ENCODE peak calls at places on chromosomes 6 and 20, in nine cellular contexts. W, C, O, N, P, I, Z, M and H are unnamed samples. For H3K9me3 and H3K4me1, the result is how much of the 10 kb centered on the place peaks cover.

GRCh38 chr6:28634758-28635546 is 109.3 kb downstream of the GPX5 start:
- DNase-seq in W (no peak), C (no peak), O (peak), N (no peak), P (peak), I (no peak), Z (no peak), M (peak), H (no peak)

GRCh38 chr6:75107913-75108312 is 97.9 kb downstream of the COL12A1 start:
- DNase-seq in W (no peak), C (no peak), O (no peak), N (no peak), P (no peak), I (no peak), Z (no peak), M (no peak), H (no peak)

GRCh38 chr6:158758464-158758863 is 60.7 kb downstream of the EZR start:
- DNase-seq in W (no peak), C (no peak), O (peak), N (no peak), P (no peak), I (no peak), Z (no peak), M (no peak), H (no peak)

GRCh38 chr20:47205577-47206123 is 150.8 kb downstream of the ZMYND8 start:
- DNase-seq in W (no peak), C (peak), O (peak), N (peak), P (peak), I (peak), Z (peak), M (peak), H (peak)

GRCh38 chr20:47774081-47774777 is 11.1 kb downstream of the SULF2 start:
- DNase-seq in W (no peak), C (no peak), O (peak), N (no peak), P (peak), I (peak), Z (no peak), M (no peak), H (no peak)

GRCh38 chr20:64184795-64185194 is 20.5 kb downstream of the MYT1 start:
- DNase-seq in W (no peak), C (peak), O (no peak), N (no peak), P (no peak), I (no peak), Z (no peak), M (no peak), H (no peak)

GRCh38 chr20:50588034-50588736 is 78.0 kb downstream of the PTPN1 start:
- DNase-seq in W (peak), C (peak), O (peak), N (peak), P (peak), I (peak), Z (peak), M (peak), H (peak)

GRCh38 chr6:136887899-136888298 is 34.2 kb upstream of the SLC35D3 start:
- DNase-seq in W (no peak), C (no peak), O (no peak), N (no peak), P (no peak), I (no peak), Z (no peak), M (no peak), H (no peak)

GRCh38 chr6:85643530-85644373 is 1.1 kb upstream of the SYNCRIP start:
- DNase-seq in W (peak), C (peak), O (peak), N (peak), P (peak), I (peak), Z (peak), M (peak), H (peak)

GRCh38 chr20:58597021-58597940 is 53.8 kb upstream of the STX16 start:
- DNase-seq in W (no peak), C (no peak), O (peak), N (no peak), P (peak), I (no peak), Z (peak), M (no peak), H (no peak)

GRCh38 chr6:42783876-42784738 is 2.3 kb downstream of the BICRAL start:
- DNase-seq in W (no peak), C (no peak), O (no peak), N (no peak), P (peak), I (peak), Z (no peak), M (no peak), H (no peak)

GRCh38 chr6:158284340-158285210 is 27.7 kb upstream of the TULP4 start:
- DNase-seq in W (peak), C (no peak), O (peak), N (peak), P (peak), I (no peak), Z (no peak), M (peak), H (peak)

GRCh38 chr6:134764741-134765140 is 185.2 kb downstream of the ALDH8A1 start:
- DNase-seq in W (no peak), C (no peak), O (no peak), N (no peak), P (no peak), I (no peak), Z (no peak), M (no peak), H (no peak)

DNA sequence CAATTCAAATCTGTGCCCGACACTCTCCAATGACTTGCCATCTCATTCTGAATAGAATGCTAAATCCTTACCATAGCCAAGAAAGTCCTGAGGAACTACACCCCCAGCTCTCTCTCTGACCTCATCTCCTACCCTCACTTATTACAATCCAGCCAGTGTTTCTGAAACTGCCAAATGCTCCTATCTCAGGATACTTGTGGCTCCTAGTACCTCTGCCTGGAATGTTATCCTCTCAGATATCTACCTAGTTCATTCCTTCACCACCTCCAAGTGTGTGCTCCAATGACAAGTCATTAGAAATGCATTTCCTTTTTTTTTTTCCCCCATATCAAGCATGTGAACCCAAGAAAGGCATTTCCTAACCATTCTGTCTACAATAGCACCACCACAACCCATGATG is 24.4 kb downstream of the ZNF184 start:
- DNase-seq in W (no peak), C (no peak), O (no peak), N (no peak), P (no peak), I (no peak), Z (no peak), M (no peak), H (no peak)
- H3K9me3 ChIP-seq in W (half or more), C (half or more), O (half or more), N (under half), P (half or more), I (under half), Z (under half), M (half or more), H (under half)

DNA sequence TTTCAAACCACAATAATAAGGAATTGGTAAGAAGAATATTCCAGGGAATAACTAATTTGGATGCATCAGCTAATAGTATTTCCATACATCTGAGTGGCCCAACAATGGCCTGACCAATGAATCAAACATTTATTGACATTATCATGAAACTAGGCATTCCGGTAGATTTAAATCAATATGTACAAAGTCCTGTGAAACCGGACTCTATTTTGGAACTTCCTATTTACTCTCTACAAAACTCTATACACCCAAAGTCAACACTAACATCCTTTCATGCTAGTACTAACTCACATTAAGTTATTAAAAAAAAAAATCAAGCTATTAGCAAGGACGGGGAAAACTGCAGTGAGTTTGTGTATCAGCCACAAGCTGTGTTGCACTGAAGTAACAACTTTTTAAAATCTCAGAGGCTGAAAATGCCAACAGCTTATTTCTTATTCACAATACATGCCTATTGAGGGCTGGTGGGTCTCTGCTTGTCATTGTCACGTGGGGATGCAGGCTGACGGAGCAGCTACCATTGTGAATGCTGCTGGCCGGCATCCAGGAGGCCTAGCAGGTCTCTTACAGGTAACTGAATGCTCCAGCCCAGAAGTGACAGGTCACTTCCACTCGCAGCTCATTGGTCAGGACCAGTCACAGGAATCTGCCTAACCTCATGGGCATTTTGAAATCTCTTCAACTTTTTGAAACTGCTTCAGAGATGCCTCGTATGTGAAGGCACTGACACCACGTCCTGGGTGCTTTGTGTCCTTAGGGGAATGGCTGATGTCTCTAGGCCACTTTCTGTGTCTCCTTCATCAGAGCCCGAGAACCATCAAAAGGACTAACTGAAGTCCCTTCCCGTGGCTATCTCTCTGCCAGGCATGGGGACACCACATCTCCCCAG is 76.3 kb downstream of the SLC22A23 start:
- DNase-seq in W (peak), C (peak), O (peak), N (no peak), P (peak), I (no peak), Z (no peak), M (no peak), H (no peak)
- H3K4me1 ChIP-seq in W (under half), C (under half), O (half or more), N (under half), P (under half), I (under half), Z (under half), M (half or more), H (under half)

DNA sequence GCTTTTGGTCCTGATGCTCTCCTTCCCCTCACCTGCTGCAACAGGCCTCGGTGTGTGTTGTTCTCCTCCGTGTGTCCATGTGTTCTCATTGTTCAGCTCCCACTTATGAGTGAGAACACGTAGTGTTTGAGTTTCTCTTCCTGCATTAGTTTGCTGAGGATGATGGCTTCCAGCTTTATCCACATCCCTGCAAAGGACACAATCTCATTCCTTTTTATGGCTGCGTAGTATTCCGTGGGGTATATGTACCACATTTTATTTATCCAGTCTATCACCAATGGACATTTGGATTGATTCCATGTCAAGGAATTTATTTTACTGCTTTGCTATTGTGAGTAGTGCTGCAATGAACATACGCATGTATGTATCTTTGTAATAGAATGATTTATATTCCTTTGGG is 116.9 kb upstream of the SIRPG start:
- DNase-seq in W (no peak), C (no peak), O (no peak), N (no peak), P (no peak), I (no peak), Z (no peak), M (no peak), H (no peak)
- TF ChIP-seq CTCF in W (no peak), C (no peak), O (no peak), N (no peak), P (no peak), I (no peak), Z (no peak), M (no peak), H (no peak)

DNA sequence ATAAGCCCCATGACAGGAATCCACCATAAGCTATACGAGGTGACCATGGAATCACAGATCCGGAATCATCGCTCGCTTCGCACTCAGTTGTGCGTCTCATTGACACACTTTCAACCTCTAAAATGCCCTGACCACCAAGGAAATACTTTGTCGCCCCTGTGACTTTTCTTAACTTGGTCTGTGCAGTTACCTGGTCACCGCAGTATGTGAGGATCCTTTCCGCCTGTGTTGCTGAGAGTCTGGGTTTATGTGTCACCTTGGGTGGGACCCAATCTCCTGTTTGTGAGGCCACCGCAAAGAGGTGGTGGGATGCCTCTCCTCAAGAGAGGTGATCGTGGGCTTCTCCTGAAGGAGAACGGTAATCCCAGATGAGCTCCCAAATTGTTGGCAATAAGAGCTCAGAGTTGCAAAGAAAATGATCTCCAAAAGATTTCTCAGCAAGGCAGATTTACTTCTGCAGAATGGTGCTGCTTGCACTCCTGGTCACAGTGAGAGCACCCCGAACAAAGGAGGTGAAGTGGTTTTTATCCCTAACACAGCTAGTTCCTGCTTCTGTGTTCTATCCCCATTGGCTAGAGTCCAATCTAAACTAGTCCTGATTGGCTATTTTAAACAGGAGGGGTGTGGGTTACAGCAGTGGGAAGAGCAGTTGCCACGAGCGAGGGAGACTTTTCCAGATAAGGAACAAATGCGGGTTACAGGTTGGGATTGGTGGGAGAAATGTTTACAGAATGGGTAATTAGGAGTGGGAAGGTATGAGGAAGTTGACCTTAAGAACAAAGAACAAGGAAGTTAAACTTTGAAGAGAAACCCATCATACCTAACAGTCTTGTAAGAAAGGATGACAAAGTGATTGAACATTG is 9.1 kb upstream of the ZNFX1 start:
- DNase-seq in W (no peak), C (no peak), O (peak), N (no peak), P (peak), I (no peak), Z (no peak), M (peak), H (no peak)
- H3K9me3 ChIP-seq in W (half or more), C (under half), O (under half), N (under half), P (half or more), I (under half), Z (under half), M (under half), H (under half)

DNA sequence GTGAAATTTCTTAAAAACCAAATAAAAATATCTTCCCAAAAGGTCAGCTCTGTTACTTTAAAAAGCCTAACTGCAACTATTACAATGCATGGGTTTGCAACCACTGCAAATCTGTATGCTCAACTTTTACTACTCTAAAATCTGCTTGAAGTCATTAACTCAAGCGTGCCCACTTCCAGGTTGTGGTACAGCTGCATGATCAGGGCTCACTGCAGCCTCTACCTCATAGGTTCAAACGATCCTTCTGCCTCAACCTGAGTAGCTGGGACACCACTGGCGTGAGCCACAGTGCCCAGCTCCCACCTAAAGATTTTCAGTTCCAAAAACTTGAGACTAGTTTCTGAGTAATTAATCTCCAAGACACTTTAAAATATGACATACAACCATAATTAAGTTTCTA is 8.2 kb downstream of the DIDO1 start:
- DNase-seq in W (no peak), C (peak), O (no peak), N (no peak), P (no peak), I (no peak), Z (no peak), M (no peak), H (peak)
- H3K4me1 ChIP-seq in W (under half), C (half or more), O (under half), N (under half), P (half or more), I (under half), Z (under half), M (half or more), H (half or more)

DNA sequence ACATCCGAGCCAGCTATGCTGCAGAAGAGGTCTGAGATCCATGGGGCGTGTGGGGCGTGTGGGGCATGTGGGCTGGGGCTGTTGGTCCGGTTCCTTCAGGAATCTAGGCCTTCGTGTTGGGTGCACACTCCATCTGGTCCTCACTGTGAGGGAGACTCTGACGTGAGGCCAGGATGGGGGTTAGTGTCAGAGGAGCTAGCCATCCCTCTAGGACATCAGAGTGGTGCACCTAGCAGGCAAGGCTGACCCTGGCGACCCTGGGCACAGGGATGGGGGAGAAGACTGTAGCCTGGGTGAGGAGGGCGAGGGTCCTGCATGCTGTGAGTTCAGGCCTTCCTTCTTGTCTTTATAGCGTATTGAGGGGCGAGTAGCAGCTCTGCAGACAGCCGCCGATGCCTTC is 8.7 kb upstream of the PTPRA start:
- DNase-seq in W (no peak), C (no peak), O (no peak), N (no peak), P (no peak), I (no peak), Z (no peak), M (no peak), H (no peak)
- TF ChIP-seq CTCF in W (no peak), C (no peak), O (no peak), N (no peak), P (no peak), I (no peak), Z (no peak), M (no peak), H (no peak)